ENCODE peak calls at places on chromosomes 13 and 19, in ten cellular contexts. One of them, this sample, is unnamed.

GRCh38 chr13:110444226-110444653 is 117.3 kb downstream of the RAB20 start:
- DNase-seq in pancreas: no peak
- DNase-seq in PC-3: peak; percentile 24
- DNase-seq in endothelial cell of umbilical vein: no peak
- DNase-seq in GM13976: peak; percentile 57
- DNase-seq in bronchial epithelial cell: peak; percentile 13
- DNase-seq in CD4-positive, alpha-beta T cell: no peak
- DNase-seq in heart right ventricle: no peak
- DNase-seq in thoracic aorta: no peak
- DNase-seq in suprapubic skin: no peak
- DNase-seq in this sample: no peak

GRCh38 chr19:46204008-46204407 is 25.5 kb upstream of the IGFL1 start:
- DNase-seq in pancreas: no peak
- DNase-seq in PC-3: no peak
- DNase-seq in endothelial cell of umbilical vein: no peak
- DNase-seq in GM13976: no peak
- DNase-seq in bronchial epithelial cell: no peak
- DNase-seq in CD4-positive, alpha-beta T cell: no peak
- DNase-seq in heart right ventricle: no peak
- DNase-seq in thoracic aorta: no peak
- DNase-seq in suprapubic skin: no peak
- DNase-seq in this sample: no peak

GRCh38 chr13:95137096-95137495 is 164.2 kb downstream of the ABCC4 start:
- DNase-seq in pancreas: no peak
- DNase-seq in PC-3: peak; percentile 37
- DNase-seq in endothelial cell of umbilical vein: peak; percentile 64
- DNase-seq in GM13976: peak; percentile 47
- DNase-seq in bronchial epithelial cell: peak; percentile 21
- DNase-seq in CD4-positive, alpha-beta T cell: no peak
- DNase-seq in heart right ventricle: no peak
- DNase-seq in thoracic aorta: no peak
- DNase-seq in suprapubic skin: no peak
- DNase-seq in this sample: no peak

GRCh38 chr13:33403807-33404362 is 118.3 kb upstream of the STARD13 start:
- DNase-seq in pancreas: no peak
- DNase-seq in PC-3: no peak
- DNase-seq in endothelial cell of umbilical vein: no peak
- DNase-seq in GM13976: no peak
- DNase-seq in bronchial epithelial cell: no peak
- DNase-seq in CD4-positive, alpha-beta T cell: no peak
- DNase-seq in heart right ventricle: no peak
- DNase-seq in thoracic aorta: no peak
- DNase-seq in suprapubic skin: no peak
- DNase-seq in this sample: no peak

GRCh38 chr19:4064551-4065260 is 2.0 kb downstream of the ZBTB7A start:
- DNase-seq in pancreas: peak; percentile 61
- DNase-seq in PC-3: no peak
- DNase-seq in endothelial cell of umbilical vein: peak; percentile 35
- DNase-seq in GM13976: no peak
- DNase-seq in bronchial epithelial cell: no peak
- DNase-seq in CD4-positive, alpha-beta T cell: no peak
- DNase-seq in heart right ventricle: peak; percentile 63
- DNase-seq in thoracic aorta: no peak
- DNase-seq in suprapubic skin: no peak
- DNase-seq in this sample: no peak

GRCh38 chr13:39512687-39513086 is 90.3 kb downstream of the LHFPL6 start:
- DNase-seq in pancreas: no peak
- DNase-seq in PC-3: no peak
- DNase-seq in endothelial cell of umbilical vein: no peak
- DNase-seq in GM13976: no peak
- DNase-seq in bronchial epithelial cell: peak; percentile 58
- DNase-seq in CD4-positive, alpha-beta T cell: no peak
- DNase-seq in heart right ventricle: no peak
- DNase-seq in thoracic aorta: no peak
- DNase-seq in suprapubic skin: no peak
- DNase-seq in this sample: no peak

GRCh38 chr19:41709951-41710645 is 1.7 kb downstream of the CEACAM5 start:
- DNase-seq in pancreas: no peak
- DNase-seq in PC-3: no peak
- DNase-seq in endothelial cell of umbilical vein: no peak
- DNase-seq in GM13976: no peak
- DNase-seq in bronchial epithelial cell: no peak
- DNase-seq in CD4-positive, alpha-beta T cell: no peak
- DNase-seq in heart right ventricle: no peak
- DNase-seq in thoracic aorta: no peak
- DNase-seq in suprapubic skin: peak; percentile 32
- DNase-seq in this sample: no peak

GRCh38 chr13:40193290-40194203 is 472.9 kb downstream of the FOXO1 start:
- DNase-seq in pancreas: no peak
- DNase-seq in PC-3: no peak
- DNase-seq in endothelial cell of umbilical vein: peak; percentile 68
- DNase-seq in GM13976: no peak
- DNase-seq in bronchial epithelial cell: no peak
- DNase-seq in CD4-positive, alpha-beta T cell: no peak
- DNase-seq in heart right ventricle: no peak
- DNase-seq in thoracic aorta: peak; percentile 40
- DNase-seq in suprapubic skin: no peak
- DNase-seq in this sample: no peak

GRCh38 chr13:100675660-100676129 is 1.1 kb upstream of the TMTC4 start:
- DNase-seq in pancreas: no peak
- DNase-seq in PC-3: no peak
- DNase-seq in endothelial cell of umbilical vein: no peak
- DNase-seq in GM13976: no peak
- DNase-seq in bronchial epithelial cell: no peak
- DNase-seq in CD4-positive, alpha-beta T cell: no peak
- DNase-seq in heart right ventricle: no peak
- DNase-seq in thoracic aorta: no peak
- DNase-seq in suprapubic skin: no peak
- DNase-seq in this sample: no peak

GRCh38 chr13:47111499-47111898 is 214.6 kb upstream of the HTR2A start:
- DNase-seq in pancreas: no peak
- DNase-seq in PC-3: no peak
- DNase-seq in endothelial cell of umbilical vein: no peak
- DNase-seq in GM13976: no peak
- DNase-seq in bronchial epithelial cell: no peak
- DNase-seq in CD4-positive, alpha-beta T cell: no peak
- DNase-seq in heart right ventricle: no peak
- DNase-seq in thoracic aorta: no peak
- DNase-seq in suprapubic skin: no peak
- DNase-seq in this sample: no peak

GRCh38 chr19:33064778-33065550 is at the start of gene RHPN2:
- DNase-seq in pancreas: peak; percentile 67
- DNase-seq in PC-3: peak; percentile 66
- DNase-seq in endothelial cell of umbilical vein: peak; percentile 57
- DNase-seq in GM13976: peak; percentile 94
- DNase-seq in bronchial epithelial cell: no peak
- DNase-seq in CD4-positive, alpha-beta T cell: no peak
- DNase-seq in heart right ventricle: peak; percentile 70
- DNase-seq in thoracic aorta: no peak
- DNase-seq in suprapubic skin: peak; percentile 81
- DNase-seq in this sample: no peak

GRCh38 chr19:29040951-29041350 is 172.0 kb downstream of the UQCRFS1 start:
- DNase-seq in pancreas: no peak
- DNase-seq in PC-3: no peak
- DNase-seq in endothelial cell of umbilical vein: no peak
- DNase-seq in GM13976: no peak
- DNase-seq in bronchial epithelial cell: no peak
- DNase-seq in CD4-positive, alpha-beta T cell: no peak
- DNase-seq in heart right ventricle: no peak
- DNase-seq in thoracic aorta: no peak
- DNase-seq in suprapubic skin: no peak
- DNase-seq in this sample: no peak

GRCh38 chr13:91381371-91381770 is 17.1 kb upstream of the GPC5 start:
- DNase-seq in pancreas: no peak
- DNase-seq in PC-3: peak; percentile 26
- DNase-seq in endothelial cell of umbilical vein: peak; percentile 22
- DNase-seq in GM13976: no peak
- DNase-seq in bronchial epithelial cell: peak; percentile 25
- DNase-seq in CD4-positive, alpha-beta T cell: no peak
- DNase-seq in heart right ventricle: no peak
- DNase-seq in thoracic aorta: no peak
- DNase-seq in suprapubic skin: no peak
- DNase-seq in this sample: no peak

GRCh38 chr13:19060311-19061002 is 121.2 kb downstream of the TUBA3C start:
- DNase-seq in pancreas: no peak
- DNase-seq in PC-3: no peak
- DNase-seq in endothelial cell of umbilical vein: no peak
- DNase-seq in GM13976: no peak
- DNase-seq in bronchial epithelial cell: no peak
- DNase-seq in CD4-positive, alpha-beta T cell: no peak
- DNase-seq in heart right ventricle: no peak
- DNase-seq in thoracic aorta: no peak
- DNase-seq in suprapubic skin: no peak
- DNase-seq in this sample: no peak

GRCh38 chr13:19059016-19059780 is 122.4 kb downstream of the TUBA3C start:
- DNase-seq in pancreas: no peak
- DNase-seq in PC-3: no peak
- DNase-seq in endothelial cell of umbilical vein: no peak
- DNase-seq in GM13976: no peak
- DNase-seq in bronchial epithelial cell: no peak
- DNase-seq in CD4-positive, alpha-beta T cell: no peak
- DNase-seq in heart right ventricle: no peak
- DNase-seq in thoracic aorta: no peak
- DNase-seq in suprapubic skin: no peak
- DNase-seq in this sample: no peak

GRCh38 chr13:19062019-19062646 is 119.5 kb downstream of the TUBA3C start:
- DNase-seq in pancreas: no peak
- DNase-seq in PC-3: no peak
- DNase-seq in endothelial cell of umbilical vein: no peak
- DNase-seq in GM13976: no peak
- DNase-seq in bronchial epithelial cell: no peak
- DNase-seq in CD4-positive, alpha-beta T cell: no peak
- DNase-seq in heart right ventricle: no peak
- DNase-seq in thoracic aorta: no peak
- DNase-seq in suprapubic skin: no peak
- DNase-seq in this sample: no peak

GRCh38 chr13:19061278-19061677 is 120.3 kb downstream of the TUBA3C start:
- DNase-seq in pancreas: no peak
- DNase-seq in PC-3: no peak
- DNase-seq in endothelial cell of umbilical vein: no peak
- DNase-seq in GM13976: no peak
- DNase-seq in bronchial epithelial cell: no peak
- DNase-seq in CD4-positive, alpha-beta T cell: no peak
- DNase-seq in heart right ventricle: no peak
- DNase-seq in thoracic aorta: no peak
- DNase-seq in suprapubic skin: no peak
- DNase-seq in this sample: no peak

DNA sequence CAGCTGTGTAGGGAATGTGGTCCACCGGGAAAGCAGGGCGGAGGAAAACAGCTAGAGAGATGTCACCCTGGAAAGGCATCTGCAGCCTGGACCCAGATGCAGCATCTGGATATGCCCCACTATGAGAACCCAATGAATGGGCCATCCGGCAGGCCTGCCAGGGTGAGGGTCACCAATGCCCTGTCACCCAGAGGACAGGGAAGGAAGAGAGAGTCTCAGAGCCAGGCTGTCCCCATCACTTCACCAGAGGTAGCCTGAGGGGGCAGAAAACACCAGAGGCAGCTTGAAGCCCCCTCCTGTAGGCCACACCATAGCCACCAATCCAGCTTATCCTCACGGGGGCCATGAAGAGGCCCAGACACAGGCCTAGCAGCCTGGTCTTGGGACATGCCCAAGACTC is 118.8 kb downstream of the TUBA3C start:
- DNase-seq in pancreas: no peak
- DNase-seq in PC-3: no peak
- DNase-seq in endothelial cell of umbilical vein: no peak
- DNase-seq in GM13976: no peak
- DNase-seq in bronchial epithelial cell: no peak
- DNase-seq in CD4-positive, alpha-beta T cell: no peak
- DNase-seq in heart right ventricle: no peak
- DNase-seq in thoracic aorta: no peak
- DNase-seq in suprapubic skin: no peak
- DNase-seq in this sample: no peak
- TF ChIP-seq CTCF in pancreas: no peak
- TF ChIP-seq CTCF in PC-3: no peak
- TF ChIP-seq CTCF in endothelial cell of umbilical vein: no peak
- TF ChIP-seq CTCF in GM13976: no peak
- TF ChIP-seq CTCF in bronchial epithelial cell: no peak
- TF ChIP-seq CTCF in CD4-positive, alpha-beta T cell: no peak
- TF ChIP-seq CTCF in heart right ventricle: no peak
- TF ChIP-seq CTCF in thoracic aorta: no peak
- TF ChIP-seq CTCF in suprapubic skin: no peak
- TF ChIP-seq CTCF in this sample: no peak

GRCh38 chr19:54422136-54422535 is 6.9 kb downstream of the TTYH1 start:
- DNase-seq in pancreas: no peak
- DNase-seq in PC-3: no peak
- DNase-seq in endothelial cell of umbilical vein: no peak
- DNase-seq in GM13976: no peak
- DNase-seq in bronchial epithelial cell: no peak
- DNase-seq in CD4-positive, alpha-beta T cell: no peak
- DNase-seq in heart right ventricle: no peak
- DNase-seq in thoracic aorta: no peak
- DNase-seq in suprapubic skin: no peak
- DNase-seq in this sample: no peak
- TF ChIP-seq CTCF in pancreas: no peak
- TF ChIP-seq CTCF in PC-3: no peak
- TF ChIP-seq CTCF in endothelial cell of umbilical vein: no peak
- TF ChIP-seq CTCF in GM13976: no peak
- TF ChIP-seq CTCF in bronchial epithelial cell: no peak
- TF ChIP-seq CTCF in CD4-positive, alpha-beta T cell: no peak
- TF ChIP-seq CTCF in heart right ventricle: no peak
- TF ChIP-seq CTCF in thoracic aorta: no peak
- TF ChIP-seq CTCF in suprapubic skin: no peak
- TF ChIP-seq CTCF in this sample: no peak

GRCh38 chr13:69580255-69580654 is 527.4 kb upstream of the ATXN8OS start:
- DNase-seq in pancreas: no peak
- DNase-seq in PC-3: peak; percentile 1
- DNase-seq in endothelial cell of umbilical vein: no peak
- DNase-seq in GM13976: no peak
- DNase-seq in bronchial epithelial cell: peak; percentile 59
- DNase-seq in CD4-positive, alpha-beta T cell: no peak
- DNase-seq in heart right ventricle: no peak
- DNase-seq in thoracic aorta: no peak
- DNase-seq in suprapubic skin: no peak
- DNase-seq in this sample: no peak

DNA sequence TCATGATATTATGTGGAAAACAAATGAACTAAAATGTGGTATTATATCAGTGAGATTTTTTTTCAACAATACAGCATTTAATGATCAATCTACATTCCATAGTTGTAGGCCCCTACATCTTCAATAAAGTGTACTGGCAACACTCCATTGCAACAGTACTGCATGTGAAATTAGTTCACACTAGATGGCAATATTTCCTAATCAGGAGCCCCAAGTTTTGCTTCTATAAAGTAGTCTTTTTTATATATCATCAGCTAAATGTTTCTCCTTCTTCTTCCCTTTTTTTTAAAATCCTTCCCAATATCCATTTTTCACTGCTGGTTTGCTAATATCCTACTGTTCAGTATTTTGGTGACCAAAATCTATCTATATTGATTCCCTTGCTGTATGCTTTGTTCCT is 528.3 kb upstream of the ATXN8OS start:
- DNase-seq in pancreas: no peak
- DNase-seq in PC-3: peak; percentile 7
- DNase-seq in endothelial cell of umbilical vein: no peak
- DNase-seq in GM13976: peak; percentile 10
- DNase-seq in bronchial epithelial cell: no peak
- DNase-seq in CD4-positive, alpha-beta T cell: no peak
- DNase-seq in heart right ventricle: no peak
- DNase-seq in thoracic aorta: no peak
- DNase-seq in suprapubic skin: no peak
- DNase-seq in this sample: no peak
- TF ChIP-seq CTCF in pancreas: no peak
- TF ChIP-seq CTCF in PC-3: peak; percentile 41
- TF ChIP-seq CTCF in endothelial cell of umbilical vein: no peak
- TF ChIP-seq CTCF in GM13976: no peak
- TF ChIP-seq CTCF in bronchial epithelial cell: no peak
- TF ChIP-seq CTCF in CD4-positive, alpha-beta T cell: no peak
- TF ChIP-seq CTCF in heart right ventricle: no peak
- TF ChIP-seq CTCF in thoracic aorta: no peak
- TF ChIP-seq CTCF in suprapubic skin: no peak
- TF ChIP-seq CTCF in this sample: peak; percentile 76

GRCh38 chr19:5687360-5688198 is 2.5 kb upstream of the RPL36 start:
- DNase-seq in pancreas: no peak
- DNase-seq in PC-3: no peak
- DNase-seq in endothelial cell of umbilical vein: no peak
- DNase-seq in GM13976: no peak
- DNase-seq in bronchial epithelial cell: no peak
- DNase-seq in CD4-positive, alpha-beta T cell: no peak
- DNase-seq in heart right ventricle: peak; percentile 19
- DNase-seq in thoracic aorta: no peak
- DNase-seq in suprapubic skin: no peak
- DNase-seq in this sample: no peak
- TF ChIP-seq CTCF in pancreas: no peak
- TF ChIP-seq CTCF in PC-3: no peak
- TF ChIP-seq CTCF in endothelial cell of umbilical vein: no peak
- TF ChIP-seq CTCF in GM13976: no peak
- TF ChIP-seq CTCF in bronchial epithelial cell: no peak
- TF ChIP-seq CTCF in CD4-positive, alpha-beta T cell: peak; percentile 49
- TF ChIP-seq CTCF in heart right ventricle: no peak
- TF ChIP-seq CTCF in thoracic aorta: no peak
- TF ChIP-seq CTCF in suprapubic skin: no peak
- TF ChIP-seq CTCF in this sample: peak; percentile 58

This sample was measured in chondrocyte.